ENCODE peak calls at places on chromosomes 6 and 20, in eight cellular contexts. Y is sigmoid colon, S is pancreas, D is fibroblast of lung, B is Peyer's patch, T is MM.1S, H is Panc1, V is uterus. F is an unnamed sample. For H3K4me1 and H3K27me3, the result is how much of the 10 kb centered on the place peaks cover.

GRCh38 chr6:11876934-11877433 is 98.4 kb upstream of the ADTRP start:
- DNase-seq in V (no peak), D (no peak), H (no peak), B (no peak), T (peak), S (no peak), Y (no peak), F (no peak)

GRCh38 chr6:170110201-170111140 is 180.4 kb downstream of the DLL1 start:
- DNase-seq in B (peak), S (no peak), T (no peak), Y (peak), H (no peak), V (peak), D (no peak), F (no peak)

GRCh38 chr6:158796353-158796752 is 22.8 kb downstream of the EZR start:
- DNase-seq in Y (no peak), H (no peak), S (no peak), V (no peak), D (no peak), T (no peak), B (no peak), F (no peak)

GRCh38 chr6:17457956-17458355 is 64.6 kb downstream of the CAP2 start:
- DNase-seq in V (no peak), H (no peak), S (no peak), T (no peak), B (no peak), D (no peak), Y (no peak), F (no peak)

GRCh38 chr20:14288341-14289330 is 48.8 kb downstream of the FLRT3 start:
- DNase-seq in S (no peak), T (no peak), V (no peak), B (no peak), Y (no peak), H (peak), D (peak), F (no peak)

GRCh38 chr20:52047811-52048302 is 143.7 kb downstream of the ZFP64 start:
- DNase-seq in Y (no peak), H (no peak), B (no peak), S (no peak), V (no peak), D (peak), T (no peak), F (no peak)

GRCh38 chr6:41182069-41183034 is 18.6 kb downstream of the TREML2 start:
- DNase-seq in V (no peak), H (peak), D (peak), Y (no peak), S (no peak), T (peak), B (no peak), F (no peak)

GRCh38 chr6:17938885-17939284 is 48.5 kb downstream of the KIF13A start:
- DNase-seq in D (peak), V (no peak), Y (no peak), S (no peak), H (no peak), T (no peak), B (no peak), F (no peak)

GRCh38 chr20:59013959-59014608 is 5.1 kb upstream of the TUBB1 start:
- DNase-seq in D (peak), H (no peak), Y (peak), T (no peak), B (no peak), S (no peak), V (no peak), F (no peak)

GRCh38 chr6:89323461-89324098 is 8.5 kb upstream of the GABRR2 start:
- DNase-seq in S (no peak), D (no peak), V (no peak), H (no peak), T (no peak), Y (no peak), B (no peak), F (no peak)

GRCh38 chr6:114304304-114304887 is 38.4 kb downstream of the HS3ST5 start:
- DNase-seq in S (no peak), D (peak), Y (no peak), H (peak), V (no peak), T (peak), B (no peak), F (no peak)

GRCh38 chr20:24502184-24502583 is 32.8 kb downstream of the SYNDIG1 start:
- DNase-seq in B (no peak), S (no peak), T (no peak), V (peak), D (peak), H (no peak), Y (peak), F (no peak)

GRCh38 chr20:5135363-5136012 is 8.7 kb downstream of the CDS2 start:
- DNase-seq in H (no peak), S (no peak), D (no peak), B (no peak), Y (no peak), V (no peak), T (no peak), F (no peak)

GRCh38 chr20:49676581-49677291 is 36.9 kb downstream of the B4GALT5 start:
- DNase-seq in S (no peak), B (no peak), H (no peak), Y (no peak), D (peak), V (no peak), T (peak), F (no peak)

GRCh38 chr6:148440877-148441453 is 98.3 kb downstream of the SASH1 start:
- DNase-seq in S (peak), T (no peak), H (no peak), Y (peak), B (no peak), D (peak), V (peak), F (peak)

GRCh38 chr20:32997431-32997830 is 6.8 kb downstream of the SUN5 start:
- DNase-seq in V (no peak), S (no peak), Y (no peak), D (no peak), H (no peak), T (peak), B (no peak), F (no peak)

GRCh38 chr6:107641500-107641931 is 151.6 kb downstream of the SOBP start:
- DNase-seq in Y (no peak), V (no peak), S (peak), D (no peak), T (no peak), B (no peak), H (no peak), F (peak)

GRCh38 chr6:45808041-45808440 is 207.6 kb downstream of the CLIC5 start:
- DNase-seq in V (no peak), T (no peak), S (no peak), Y (no peak), D (no peak), B (no peak), H (no peak), F (no peak)

GRCh38 chr20:22341508-22341907 is 242.9 kb downstream of the FOXA2 start:
- DNase-seq in B (no peak), T (no peak), S (no peak), H (peak), Y (no peak), V (no peak), D (peak), F (no peak)

GRCh38 chr20:37131486-37131885 is 35.7 kb upstream of the RBL1 start:
- DNase-seq in Y (no peak), H (no peak), D (no peak), V (no peak), S (no peak), T (no peak), B (no peak), F (no peak)

GRCh38 chr6:153051801-153052200 is 49.3 kb upstream of the MTRF1L start:
- DNase-seq in D (no peak), Y (no peak), T (no peak), B (no peak), S (no peak), H (no peak), V (no peak), F (no peak)

GRCh38 chr6:89204096-89204495 is 13.1 kb downstream of the GABRR1 start:
- DNase-seq in Y (no peak), H (no peak), V (no peak), D (no peak), S (no peak), B (no peak), T (no peak), F (no peak)

GRCh38 chr6:169215201-169215661 is 38.4 kb downstream of the THBS2 start:
- DNase-seq in Y (peak), H (no peak), T (no peak), S (no peak), D (peak), B (no peak), V (no peak), F (no peak)

GRCh38 chr6:35017461-35018183 is 123.5 kb downstream of the TCP11 start:
- DNase-seq in S (no peak), V (peak), Y (peak), H (no peak), T (no peak), D (no peak), B (no peak), F (peak)

GRCh38 chr6:158372570-158372969 is 60.3 kb downstream of the TULP4 start:
- DNase-seq in S (no peak), T (no peak), V (no peak), Y (no peak), H (no peak), B (no peak), D (no peak), F (no peak)

GRCh38 chr6:156387472-156387871 is 389.7 kb upstream of the ARID1B start:
- DNase-seq in V (no peak), T (no peak), D (no peak), Y (no peak), S (no peak), B (no peak), H (no peak), F (no peak)

GRCh38 chr6:162063666-162064065 is 663.9 kb downstream of the PRKN start:
- DNase-seq in Y (no peak), S (no peak), V (no peak), T (no peak), D (peak), H (no peak), B (no peak), F (no peak)

GRCh38 chr6:77650098-77650663 is 2.7 kb upstream of the MEI4 start:
- DNase-seq in D (peak), Y (peak), H (peak), B (peak), V (peak), S (peak), T (peak), F (peak)

GRCh38 chr6:34414999-34415858 is 10.6 kb downstream of the RPS10 start:
- DNase-seq in D (peak), Y (peak), V (peak), S (peak), H (no peak), T (peak), B (no peak), F (no peak)

GRCh38 chr6:169913096-169913615 is 161.7 kb downstream of the ERMARD start:
- DNase-seq in Y (no peak), H (no peak), B (no peak), S (no peak), T (no peak), V (no peak), D (no peak), F (peak)

GRCh38 chr20:58127731-58128130 is 100.7 kb downstream of the ANKRD60 start:
- DNase-seq in V (no peak), H (no peak), T (no peak), Y (no peak), D (peak), B (no peak), S (peak), F (peak)

GRCh38 chr20:6637160-6637579 is 130.3 kb upstream of the BMP2 start:
- DNase-seq in Y (no peak), V (no peak), B (no peak), S (no peak), D (no peak), T (no peak), H (no peak), F (no peak)

GRCh38 chr20:44810391-44811149 is at the start of gene RIMS4:
- DNase-seq in D (no peak), S (no peak), H (no peak), V (no peak), B (no peak), Y (no peak), T (no peak), F (no peak)
- TF ChIP-seq CTCF in D (no peak), S (no peak), H (peak), V (no peak), B (no peak), Y (no peak), T (no peak), F (no peak)

DNA sequence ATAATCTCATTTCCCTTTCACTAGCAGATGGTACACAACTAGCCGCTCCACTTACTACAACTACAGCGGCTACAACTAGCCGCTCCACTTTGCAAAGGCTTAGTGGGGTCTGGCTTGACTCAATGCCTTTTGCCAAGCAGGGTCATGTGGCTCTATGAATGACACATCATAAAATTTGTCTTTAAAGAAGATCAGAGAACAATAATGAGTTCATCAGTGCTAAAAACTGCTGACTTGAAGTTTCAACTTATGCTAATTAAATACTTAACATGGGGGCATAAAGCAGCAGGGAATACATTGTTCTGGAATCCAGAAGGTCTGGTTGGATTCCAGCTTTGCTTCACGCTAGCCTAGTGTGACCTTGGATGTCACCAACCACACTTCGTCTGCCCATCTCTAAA is 2.0 kb upstream of the MICAL1 start:
- DNase-seq in B (peak), Y (no peak), V (no peak), T (no peak), H (no peak), S (no peak), D (no peak), F (no peak)
- H3K4me1 ChIP-seq in B (under half), Y (under half), V (under half), T (half or more), H (under half), S (under half), D (under half), F (under half)

GRCh38 chr20:46030290-46031013 is 1.4 kb downstream of the SLC12A5 start:
- DNase-seq in V (no peak), S (no peak), D (no peak), H (no peak), T (no peak), Y (no peak), B (no peak), F (no peak)
- H3K27me3 ChIP-seq in V (under half), S (under half), D (under half), H (under half), T (half or more), Y (half or more), B (under half), F (half or more)

DNA sequence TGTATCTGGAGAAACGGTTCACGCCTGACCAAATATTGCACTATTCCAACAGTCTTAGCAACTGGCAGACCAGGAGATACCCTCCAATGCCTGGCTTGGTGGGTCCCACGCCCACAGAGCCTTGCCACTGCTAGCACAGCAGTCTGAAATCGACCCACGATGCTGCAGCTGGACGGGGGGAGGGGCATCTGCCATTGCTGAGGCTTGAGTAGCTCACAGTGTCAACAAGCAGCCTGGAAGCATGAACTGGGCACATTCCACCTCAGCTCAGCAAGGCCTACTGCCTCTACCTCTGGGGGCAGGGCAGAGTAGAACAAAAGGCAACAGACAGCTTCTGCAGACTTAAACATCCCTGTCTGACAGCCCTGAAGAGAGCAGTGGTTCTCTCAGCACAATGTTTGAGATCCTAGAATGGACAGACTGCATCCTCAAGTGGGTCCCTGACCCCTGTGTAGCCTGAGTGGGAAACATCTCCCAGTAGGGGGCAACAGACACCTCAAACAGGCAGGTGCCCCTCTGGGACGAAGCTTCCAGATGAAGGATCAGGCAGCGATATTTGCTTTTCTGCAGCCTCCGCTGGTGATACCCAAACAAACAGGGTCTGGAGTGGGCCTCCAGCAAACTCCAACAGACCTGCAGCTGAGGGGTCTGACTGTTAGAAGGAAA is 90.0 kb upstream of the ECI2 start:
- DNase-seq in T (no peak), B (no peak), V (no peak), D (peak), H (no peak), Y (no peak), S (no peak), F (no peak)
- TF ChIP-seq CTCF in T (no peak), B (no peak), V (no peak), D (no peak), H (peak), Y (no peak), S (no peak), F (no peak)

DNA sequence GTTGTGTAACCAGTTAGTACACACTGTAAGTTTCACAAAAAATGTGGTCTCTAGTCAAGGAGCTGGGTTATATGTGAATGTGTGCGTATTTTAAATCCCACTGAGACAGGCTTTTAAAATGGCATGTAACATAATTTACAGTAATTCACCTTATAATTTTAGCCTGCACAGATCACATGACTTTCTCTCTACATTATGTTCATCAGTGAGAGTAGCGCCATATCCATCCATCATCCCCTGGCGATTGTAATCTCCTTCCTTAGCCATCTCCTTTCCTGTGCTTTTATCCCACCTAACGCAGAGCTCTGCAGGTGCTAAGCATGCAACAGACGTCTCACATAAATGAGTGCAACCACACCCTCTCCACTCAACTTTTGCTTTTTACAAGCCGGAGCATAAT is 210.8 kb downstream of the TBC1D7 start:
- DNase-seq in T (no peak), H (no peak), Y (no peak), D (no peak), S (no peak), V (no peak), B (no peak), F (no peak)
- H3K4me1 ChIP-seq in T (under half), H (under half), Y (under half), D (under half), S (under half), V (under half), B (under half), F (under half)

GRCh38 chr6:54057068-54057467 is 54.2 kb upstream of the MLIP start:
- DNase-seq in B (no peak), Y (no peak), D (no peak), S (no peak), T (no peak), H (no peak), V (no peak), F (no peak)

GRCh38 chr6:54059683-54060082 is 51.6 kb upstream of the MLIP start:
- DNase-seq in Y (no peak), H (no peak), S (no peak), B (no peak), V (no peak), D (no peak), T (peak), F (no peak)

GRCh38 chr6:54058236-54058635 is 53.0 kb upstream of the MLIP start:
- DNase-seq in Y (no peak), B (no peak), V (no peak), S (no peak), T (no peak), H (no peak), D (no peak), F (no peak)

GRCh38 chr6:54053893-54054391 is 57.3 kb upstream of the MLIP start:
- DNase-seq in B (no peak), H (peak), D (peak), Y (no peak), V (no peak), T (no peak), S (no peak), F (no peak)

DNA sequence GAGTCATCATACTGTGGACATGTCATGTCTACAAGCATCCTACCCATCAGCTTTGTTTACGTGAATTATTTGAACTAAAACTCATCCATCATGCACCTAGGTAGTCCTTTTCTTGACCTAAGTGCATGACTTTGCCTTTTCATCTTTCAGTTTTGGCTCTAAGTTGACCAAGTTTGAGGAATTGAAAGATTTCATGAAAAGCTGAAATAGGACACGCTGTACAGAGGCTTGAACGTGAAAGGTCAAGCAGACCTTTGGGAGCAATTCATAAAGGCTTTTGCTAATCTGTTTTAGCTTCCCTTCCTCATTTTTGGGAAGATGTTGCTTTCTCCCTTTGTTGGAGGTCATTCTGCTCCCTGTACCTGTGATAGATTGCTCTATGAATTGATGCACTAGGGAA is 55.1 kb upstream of the MLIP start:
- DNase-seq in Y (no peak), D (no peak), H (no peak), V (no peak), S (no peak), B (no peak), T (no peak), F (no peak)
- H3K27me3 ChIP-seq in Y (under half), D (under half), H (under half), V (under half), S (under half), B (under half), T (under half), F (under half)

GRCh38 chr6:27870486-27870885 is 41.7 kb downstream of the OR2B2 start:
- DNase-seq in B (no peak), H (no peak), S (no peak), Y (no peak), V (no peak), D (no peak), T (no peak), F (no peak)

GRCh38 chr6:27873101-27874030 is 38.8 kb downstream of the OR2B2 start:
- DNase-seq in Y (no peak), D (peak), V (peak), B (peak), H (peak), S (no peak), T (no peak), F (peak)

GRCh38 chr6:27867941-27868705 is 44.1 kb downstream of the OR2B2 start:
- DNase-seq in B (no peak), V (no peak), T (no peak), S (no peak), Y (no peak), D (peak), H (no peak), F (no peak)

GRCh38 chr6:27872634-27873028 is 39.6 kb downstream of the OR2B2 start:
- DNase-seq in B (no peak), H (no peak), S (no peak), Y (no peak), D (no peak), T (no peak), V (no peak), F (no peak)

GRCh38 chr6:27871919-27872633 is 40.1 kb downstream of the OR2B2 start:
- DNase-seq in D (peak), S (peak), T (peak), V (peak), B (peak), H (peak), Y (peak), F (peak)
- TF ChIP-seq CTCF in D (peak), S (no peak), T (no peak), V (no peak), B (peak), H (peak), Y (no peak), F (peak)